ENCODE peak calls at places on chromosomes 16 and 17, in nine cellular contexts. One of them, this sample, is unnamed. For H3K36me3, the result is how much of the 10 kb centered on the place peaks cover.

GRCh38 chr17:60920107-60920506 is 242.5 kb downstream of the BCAS3 start:
- DNase-seq in breast epithelium: no peak
- DNase-seq in GM23338: no peak
- DNase-seq in endothelial cell of umbilical vein: no peak
- DNase-seq in suprapubic skin: no peak
- DNase-seq in spleen: no peak
- DNase-seq in sigmoid colon: no peak
- DNase-seq in HCT116: no peak
- DNase-seq in esophagus muscularis mucosa: no peak
- DNase-seq in this sample: no peak

GRCh38 chr16:85640254-85640558 is 27.1 kb downstream of the GSE1 start:
- DNase-seq in breast epithelium: no peak
- DNase-seq in GM23338: no peak
- DNase-seq in endothelial cell of umbilical vein: no peak
- DNase-seq in suprapubic skin: no peak
- DNase-seq in spleen: no peak
- DNase-seq in sigmoid colon: no peak
- DNase-seq in HCT116: no peak
- DNase-seq in esophagus muscularis mucosa: no peak
- DNase-seq in this sample: no peak

GRCh38 chr17:9360610-9361571 is 214.7 kb downstream of the STX8 start:
- DNase-seq in breast epithelium: no peak
- DNase-seq in GM23338: no peak
- DNase-seq in endothelial cell of umbilical vein: no peak
- DNase-seq in suprapubic skin: no peak
- DNase-seq in spleen: no peak
- DNase-seq in sigmoid colon: peak
- DNase-seq in HCT116: no peak
- DNase-seq in esophagus muscularis mucosa: no peak
- DNase-seq in this sample: peak

GRCh38 chr17:34711646-34712045 is 132.3 kb downstream of the TMEM132E start:
- DNase-seq in breast epithelium: no peak
- DNase-seq in GM23338: no peak
- DNase-seq in endothelial cell of umbilical vein: no peak
- DNase-seq in suprapubic skin: no peak
- DNase-seq in spleen: no peak
- DNase-seq in sigmoid colon: no peak
- DNase-seq in HCT116: no peak
- DNase-seq in esophagus muscularis mucosa: peak
- DNase-seq in this sample: no peak

GRCh38 chr16:15575293-15576049 is 67.5 kb downstream of the MARF1 start:
- DNase-seq in breast epithelium: no peak
- DNase-seq in GM23338: no peak
- DNase-seq in endothelial cell of umbilical vein: no peak
- DNase-seq in suprapubic skin: no peak
- DNase-seq in spleen: no peak
- DNase-seq in sigmoid colon: no peak
- DNase-seq in HCT116: no peak
- DNase-seq in esophagus muscularis mucosa: no peak
- DNase-seq in this sample: no peak

GRCh38 chr17:3937359-3937758 is 21.1 kb upstream of the P2RX1 start:
- DNase-seq in breast epithelium: no peak
- DNase-seq in GM23338: no peak
- DNase-seq in endothelial cell of umbilical vein: no peak
- DNase-seq in suprapubic skin: no peak
- DNase-seq in spleen: no peak
- DNase-seq in sigmoid colon: no peak
- DNase-seq in HCT116: no peak
- DNase-seq in esophagus muscularis mucosa: no peak
- DNase-seq in this sample: no peak

GRCh38 chr16:19704321-19705130 is 13.5 kb downstream of the KNOP1 start:
- DNase-seq in breast epithelium: no peak
- DNase-seq in GM23338: no peak
- DNase-seq in endothelial cell of umbilical vein: peak
- DNase-seq in suprapubic skin: no peak
- DNase-seq in spleen: peak
- DNase-seq in sigmoid colon: peak
- DNase-seq in HCT116: no peak
- DNase-seq in esophagus muscularis mucosa: no peak
- DNase-seq in this sample: no peak

GRCh38 chr16:18846416-18846815 is 45.1 kb upstream of the ARL6IP1 start:
- DNase-seq in breast epithelium: no peak
- DNase-seq in GM23338: no peak
- DNase-seq in endothelial cell of umbilical vein: no peak
- DNase-seq in suprapubic skin: no peak
- DNase-seq in spleen: no peak
- DNase-seq in sigmoid colon: no peak
- DNase-seq in HCT116: no peak
- DNase-seq in esophagus muscularis mucosa: no peak
- DNase-seq in this sample: no peak

GRCh38 chr16:57004387-57005250 is 15.3 kb downstream of the NLRC5 start:
- DNase-seq in breast epithelium: no peak
- DNase-seq in GM23338: no peak
- DNase-seq in endothelial cell of umbilical vein: no peak
- DNase-seq in suprapubic skin: no peak
- DNase-seq in spleen: no peak
- DNase-seq in sigmoid colon: peak
- DNase-seq in HCT116: no peak
- DNase-seq in esophagus muscularis mucosa: no peak
- DNase-seq in this sample: no peak

GRCh38 chr17:73697872-73698271 is 53.6 kb upstream of the SDK2 start:
- DNase-seq in breast epithelium: no peak
- DNase-seq in GM23338: peak
- DNase-seq in endothelial cell of umbilical vein: no peak
- DNase-seq in suprapubic skin: no peak
- DNase-seq in spleen: no peak
- DNase-seq in sigmoid colon: no peak
- DNase-seq in HCT116: no peak
- DNase-seq in esophagus muscularis mucosa: no peak
- DNase-seq in this sample: peak

GRCh38 chr16:86011532-86011931 is 112.6 kb downstream of the IRF8 start:
- DNase-seq in breast epithelium: peak
- DNase-seq in GM23338: no peak
- DNase-seq in endothelial cell of umbilical vein: no peak
- DNase-seq in suprapubic skin: no peak
- DNase-seq in spleen: no peak
- DNase-seq in sigmoid colon: peak
- DNase-seq in HCT116: no peak
- DNase-seq in esophagus muscularis mucosa: no peak
- DNase-seq in this sample: no peak

GRCh38 chr16:1681032-1681431 is 3.0 kb downstream of the JPT2 start:
- DNase-seq in breast epithelium: no peak
- DNase-seq in GM23338: no peak
- DNase-seq in endothelial cell of umbilical vein: no peak
- DNase-seq in suprapubic skin: no peak
- DNase-seq in spleen: no peak
- DNase-seq in sigmoid colon: no peak
- DNase-seq in HCT116: no peak
- DNase-seq in esophagus muscularis mucosa: no peak
- DNase-seq in this sample: no peak

GRCh38 chr16:4661661-4662060 is 31.7 kb upstream of the NUDT16L1 start:
- DNase-seq in breast epithelium: no peak
- DNase-seq in GM23338: no peak
- DNase-seq in endothelial cell of umbilical vein: no peak
- DNase-seq in suprapubic skin: no peak
- DNase-seq in spleen: no peak
- DNase-seq in sigmoid colon: no peak
- DNase-seq in HCT116: no peak
- DNase-seq in esophagus muscularis mucosa: no peak
- DNase-seq in this sample: no peak
- TF ChIP-seq POLR2AphosphoS5 in breast epithelium: no peak
- TF ChIP-seq POLR2AphosphoS5 in GM23338: no peak
- TF ChIP-seq POLR2AphosphoS5 in endothelial cell of umbilical vein: no peak
- TF ChIP-seq POLR2AphosphoS5 in suprapubic skin: no peak
- TF ChIP-seq POLR2AphosphoS5 in spleen: no peak
- TF ChIP-seq POLR2AphosphoS5 in sigmoid colon: no peak
- TF ChIP-seq POLR2AphosphoS5 in HCT116: no peak
- TF ChIP-seq POLR2AphosphoS5 in esophagus muscularis mucosa: no peak
- TF ChIP-seq POLR2AphosphoS5 in this sample: no peak

GRCh38 chr16:3023415-3023668 is 400 bp downstream of the HCFC1R1 start:
- DNase-seq in breast epithelium: no peak
- DNase-seq in GM23338: peak
- DNase-seq in endothelial cell of umbilical vein: no peak
- DNase-seq in suprapubic skin: no peak
- DNase-seq in spleen: no peak
- DNase-seq in sigmoid colon: no peak
- DNase-seq in HCT116: peak
- DNase-seq in esophagus muscularis mucosa: no peak
- DNase-seq in this sample: no peak

GRCh38 chr16:3021449-3022207 is 1.5 kb downstream of the TNFRSF12A start:
- DNase-seq in breast epithelium: peak
- DNase-seq in GM23338: peak
- DNase-seq in endothelial cell of umbilical vein: peak
- DNase-seq in suprapubic skin: peak
- DNase-seq in spleen: no peak
- DNase-seq in sigmoid colon: peak
- DNase-seq in HCT116: peak
- DNase-seq in esophagus muscularis mucosa: no peak
- DNase-seq in this sample: peak

GRCh38 chr16:3023669-3024478 is at the start of the genes HCFC1R1 and THOC6:
- DNase-seq in breast epithelium: peak
- DNase-seq in GM23338: peak
- DNase-seq in endothelial cell of umbilical vein: peak
- DNase-seq in suprapubic skin: peak
- DNase-seq in spleen: peak
- DNase-seq in sigmoid colon: peak
- DNase-seq in HCT116: peak
- DNase-seq in esophagus muscularis mucosa: peak
- DNase-seq in this sample: peak

GRCh38 chr16:3022208-3022696 is 1.5 kb downstream of the HCFC1R1 start:
- DNase-seq in breast epithelium: peak
- DNase-seq in GM23338: peak
- DNase-seq in endothelial cell of umbilical vein: peak
- DNase-seq in suprapubic skin: peak
- DNase-seq in spleen: peak
- DNase-seq in sigmoid colon: peak
- DNase-seq in HCT116: peak
- DNase-seq in esophagus muscularis mucosa: peak
- DNase-seq in this sample: peak

DNA sequence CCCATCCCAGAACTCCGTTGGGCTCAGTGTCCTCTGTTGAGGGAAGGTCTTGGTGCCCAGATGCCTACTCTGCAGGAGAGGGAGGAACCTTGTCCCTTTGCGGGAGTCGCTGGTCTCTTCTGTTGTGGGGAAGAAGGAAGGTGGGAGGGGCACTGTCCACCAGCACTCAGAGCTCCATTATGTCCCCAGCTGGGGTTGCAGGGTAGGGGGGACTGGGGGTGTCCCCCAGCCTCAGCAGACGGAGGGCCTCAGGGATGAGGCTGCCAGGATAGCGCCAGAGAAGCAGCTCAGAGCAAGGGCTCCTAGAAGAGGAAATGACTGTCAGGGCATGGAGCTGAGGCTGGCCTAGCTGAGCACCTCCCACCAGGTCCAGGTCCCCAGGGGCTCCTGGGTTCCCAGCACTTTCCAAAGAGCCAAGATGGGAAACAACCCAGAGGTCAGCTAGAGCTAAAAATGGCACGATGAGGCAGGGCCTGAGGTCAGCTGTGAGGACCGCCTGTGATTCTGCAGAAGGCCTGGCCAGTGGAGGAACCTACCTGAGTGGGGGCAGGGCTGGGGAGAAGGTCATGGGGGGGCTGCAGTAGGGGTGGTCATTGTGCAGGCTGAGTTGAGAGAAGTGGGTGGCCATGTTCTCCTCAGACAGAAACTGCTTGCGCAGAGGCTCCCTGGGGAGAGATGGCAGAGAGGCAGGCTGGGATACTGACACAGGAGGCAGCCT is 886 bp downstream of the HCFC1R1 start:
- DNase-seq in breast epithelium: no peak
- DNase-seq in GM23338: no peak
- DNase-seq in endothelial cell of umbilical vein: peak
- DNase-seq in suprapubic skin: no peak
- DNase-seq in spleen: peak
- DNase-seq in sigmoid colon: no peak
- DNase-seq in HCT116: no peak
- DNase-seq in esophagus muscularis mucosa: no peak
- DNase-seq in this sample: no peak
- H3K36me3 ChIP-seq in breast epithelium: under half
- H3K36me3 ChIP-seq in GM23338: under half
- H3K36me3 ChIP-seq in endothelial cell of umbilical vein: under half
- H3K36me3 ChIP-seq in suprapubic skin: under half
- H3K36me3 ChIP-seq in spleen: under half
- H3K36me3 ChIP-seq in sigmoid colon: under half
- H3K36me3 ChIP-seq in HCT116: under half
- H3K36me3 ChIP-seq in esophagus muscularis mucosa: under half
- H3K36me3 ChIP-seq in this sample: under half

GRCh38 chr17:59330314-59330942 is 1.0 kb upstream of the YPEL2 start:
- DNase-seq in breast epithelium: no peak
- DNase-seq in GM23338: peak
- DNase-seq in endothelial cell of umbilical vein: peak
- DNase-seq in suprapubic skin: peak
- DNase-seq in spleen: peak
- DNase-seq in sigmoid colon: peak
- DNase-seq in HCT116: no peak
- DNase-seq in esophagus muscularis mucosa: no peak
- DNase-seq in this sample: peak

GRCh38 chr17:59331129-59331928 is at the start of gene YPEL2:
- DNase-seq in breast epithelium: peak
- DNase-seq in GM23338: peak
- DNase-seq in endothelial cell of umbilical vein: peak
- DNase-seq in suprapubic skin: peak
- DNase-seq in spleen: peak
- DNase-seq in sigmoid colon: peak
- DNase-seq in HCT116: peak
- DNase-seq in esophagus muscularis mucosa: peak
- DNase-seq in this sample: peak

GRCh38 chr17:59333845-59334244 is 2.4 kb downstream of the YPEL2 start:
- DNase-seq in breast epithelium: no peak
- DNase-seq in GM23338: no peak
- DNase-seq in endothelial cell of umbilical vein: no peak
- DNase-seq in suprapubic skin: no peak
- DNase-seq in spleen: peak
- DNase-seq in sigmoid colon: no peak
- DNase-seq in HCT116: no peak
- DNase-seq in esophagus muscularis mucosa: no peak
- DNase-seq in this sample: no peak

GRCh38 chr17:59331929-59332889 is 754 bp downstream of the YPEL2 start:
- DNase-seq in breast epithelium: no peak
- DNase-seq in GM23338: peak
- DNase-seq in endothelial cell of umbilical vein: no peak
- DNase-seq in suprapubic skin: peak
- DNase-seq in spleen: peak
- DNase-seq in sigmoid colon: peak
- DNase-seq in HCT116: no peak
- DNase-seq in esophagus muscularis mucosa: no peak
- DNase-seq in this sample: peak

GRCh38 chr17:59332890-59333377 is 1.5 kb downstream of the YPEL2 start:
- DNase-seq in breast epithelium: no peak
- DNase-seq in GM23338: no peak
- DNase-seq in endothelial cell of umbilical vein: peak
- DNase-seq in suprapubic skin: no peak
- DNase-seq in spleen: peak
- DNase-seq in sigmoid colon: peak
- DNase-seq in HCT116: no peak
- DNase-seq in esophagus muscularis mucosa: peak
- DNase-seq in this sample: peak
- TF ChIP-seq POLR2AphosphoS5 in breast epithelium: no peak
- TF ChIP-seq POLR2AphosphoS5 in GM23338: no peak
- TF ChIP-seq POLR2AphosphoS5 in endothelial cell of umbilical vein: no peak
- TF ChIP-seq POLR2AphosphoS5 in suprapubic skin: no peak
- TF ChIP-seq POLR2AphosphoS5 in spleen: peak
- TF ChIP-seq POLR2AphosphoS5 in sigmoid colon: no peak
- TF ChIP-seq POLR2AphosphoS5 in HCT116: no peak
- TF ChIP-seq POLR2AphosphoS5 in esophagus muscularis mucosa: peak
- TF ChIP-seq POLR2AphosphoS5 in this sample: peak

GRCh38 chr17:2275722-2276121 is 27.9 kb downstream of the SMG6 start:
- DNase-seq in breast epithelium: no peak
- DNase-seq in GM23338: no peak
- DNase-seq in endothelial cell of umbilical vein: no peak
- DNase-seq in suprapubic skin: no peak
- DNase-seq in spleen: no peak
- DNase-seq in sigmoid colon: no peak
- DNase-seq in HCT116: no peak
- DNase-seq in esophagus muscularis mucosa: no peak
- DNase-seq in this sample: no peak
- H3K36me3 ChIP-seq in breast epithelium: under half
- H3K36me3 ChIP-seq in GM23338: under half
- H3K36me3 ChIP-seq in endothelial cell of umbilical vein: under half
- H3K36me3 ChIP-seq in suprapubic skin: under half
- H3K36me3 ChIP-seq in spleen: under half
- H3K36me3 ChIP-seq in sigmoid colon: under half
- H3K36me3 ChIP-seq in HCT116: under half
- H3K36me3 ChIP-seq in esophagus muscularis mucosa: half or more
- H3K36me3 ChIP-seq in this sample: under half

This sample was measured in transverse colon.